ENCODE peak calls at places on chromosome 1, in seven cellular contexts. U is kidney tubule cell, L is colonic mucosa, R is NCI-H69, Z is activated gamma-delta T cell, X is T-helper 17 cell, C is tibial nerve. K is an unnamed sample.

GRCh38 chr1:245380790-245381535 is 226.2 kb downstream of the KIF26B start:
- DNase-seq in U (peak; percentile 6), L (no peak), R (peak; percentile 14), Z (no peak), X (no peak), C (no peak), K (no peak)

GRCh38 chr1:205688681-205689080 is 8.4 kb upstream of the SLC45A3 start:
- DNase-seq in U (no peak), L (no peak), R (no peak), Z (no peak), X (no peak), C (no peak), K (no peak)

GRCh38 chr1:235826102-235826854 is 40.4 kb downstream of the LYST start:
- DNase-seq in U (no peak), L (no peak), R (no peak), Z (no peak), X (no peak), C (no peak), K (no peak)

GRCh38 chr1:12542138-12542465 is 75.9 kb downstream of the DHRS3 start:
- DNase-seq in U (no peak), L (no peak), R (no peak), Z (no peak), X (no peak), C (no peak), K (no peak)

GRCh38 chr1:186843931-186844330 is 15.2 kb downstream of the PLA2G4A start:
- DNase-seq in U (no peak), L (no peak), R (no peak), Z (no peak), X (no peak), C (no peak), K (no peak)

GRCh38 chr1:181149326-181150000 is 61.0 kb downstream of the IER5 start:
- DNase-seq in U (no peak), L (no peak), R (peak; percentile 90), Z (no peak), X (peak; percentile 52), C (no peak), K (no peak)

GRCh38 chr1:165842363-165843129 is 15.1 kb downstream of the UCK2 start:
- DNase-seq in U (peak; percentile 69), L (no peak), R (peak; percentile 82), Z (no peak), X (no peak), C (no peak), K (no peak)

GRCh38 chr1:214120951-214121350 is 133.2 kb downstream of the PROX1 start:
- DNase-seq in U (no peak), L (no peak), R (peak; percentile 85), Z (no peak), X (no peak), C (no peak), K (no peak)

GRCh38 chr1:184622136-184622823 is 132.4 kb downstream of the EDEM3 start:
- DNase-seq in U (peak; percentile 8), L (peak; percentile 87), R (peak; percentile 98), Z (no peak), X (no peak), C (peak; percentile 62), K (peak; percentile 89)

GRCh38 chr1:212291505-212292134 is 6.4 kb downstream of the PPP2R5A start:
- DNase-seq in U (peak; percentile 60), L (no peak), R (peak; percentile 88), Z (no peak), X (no peak), C (no peak), K (no peak)

GRCh38 chr1:209648931-209649776 is 3.1 kb downstream of the LAMB3 start:
- DNase-seq in U (peak; percentile 95), L (peak; percentile 59), R (peak; percentile 10), Z (no peak), X (no peak), C (no peak), K (no peak)

GRCh38 chr1:27348861-27349783 is 7.3 kb downstream of the SYTL1 start:
- DNase-seq in U (peak; percentile 81), L (peak; percentile 78), R (peak; percentile 87), Z (no peak), X (no peak), C (no peak), K (peak; percentile 81)